ENCODE peak calls at places on chromosomes 13 and 19, in six cellular contexts. R is mucosa of gallbladder; Z is hypothalamus; A is renal cortical epithelial cell; P is activated CD4-positive, alpha-beta T cell treated with anti-CD3 and anti-CD28 coated beads, Interleukin-2, amount 50 U/mL, for 1 hour; K is anterior cingulate cortex. C is an unnamed sample.

GRCh38 chr19:2287585-2287984 is 5.6 kb upstream of the PEAK3 start:
- DNase-seq in Z (no peak), A (no peak), R (no peak), K (no peak), P (no peak), C (no peak)

GRCh38 chr19:24062222-24062621 is 24.8 kb upstream of the ZNF254 start:
- DNase-seq in A (no peak), K (no peak), Z (no peak), P (no peak), R (no peak), C (no peak)

GRCh38 chr19:3210347-3211017 is 14.0 kb upstream of the CELF5 start:
- DNase-seq in R (peak), A (peak), K (no peak), Z (no peak), P (peak), C (no peak)

GRCh38 chr13:21638319-21639282 is 32.3 kb upstream of the FGF9 start:
- DNase-seq in R (peak), K (no peak), Z (no peak), P (peak), A (peak), C (no peak)

GRCh38 chr19:43532571-43532961 is 422 bp upstream of the ZNF575 start:
- DNase-seq in P (no peak), A (no peak), R (no peak), Z (peak), K (peak), C (no peak)

GRCh38 chr19:4861147-4861546 is 6.3 kb downstream of the PLIN3 start:
- DNase-seq in Z (no peak), A (no peak), P (no peak), K (no peak), R (peak), C (no peak)

GRCh38 chr13:109764474-109765292 is 21.7 kb downstream of the IRS2 start:
- DNase-seq in K (peak), R (no peak), P (peak), Z (peak), A (no peak), C (no peak)

GRCh38 chr13:42747399-42747873 is 33.9 kb upstream of the FAM216B start:
- DNase-seq in P (no peak), K (no peak), R (no peak), A (peak), Z (no peak), C (no peak)

GRCh38 chr13:103443604-103444003 is 377.4 kb upstream of the SLC10A2 start:
- DNase-seq in Z (no peak), K (no peak), R (no peak), A (peak), P (no peak), C (no peak)

GRCh38 chr19:39679791-39680168 is 24.1 kb downstream of the LGALS16 start:
- DNase-seq in K (no peak), Z (no peak), R (no peak), A (no peak), P (no peak), C (no peak)

GRCh38 chr19:44812142-44812718 is 3.3 kb downstream of the BCAM start:
- DNase-seq in P (no peak), A (no peak), Z (no peak), K (no peak), R (no peak), C (no peak)

GRCh38 chr19:2694196-2694595 is 8.3 kb downstream of the GNG7 start:
- DNase-seq in R (no peak), K (peak), Z (peak), A (no peak), P (no peak), C (no peak)

GRCh38 chr13:92590503-92590908 is 636.1 kb upstream of the GPC6 start:
- DNase-seq in P (no peak), K (no peak), A (peak), R (no peak), Z (no peak), C (no peak)

GRCh38 chr19:19213822-19214558 is 2.2 kb downstream of the NCAN start:
- DNase-seq in Z (no peak), P (no peak), K (no peak), R (no peak), A (no peak), C (no peak)

GRCh38 chr13:49082653-49083536 is 107.2 kb downstream of the FNDC3A start:
- DNase-seq in A (peak), Z (no peak), P (no peak), K (no peak), R (no peak), C (no peak)

GRCh38 chr19:17985037-17985818 is 18.3 kb downstream of the KCNN1 start:
- DNase-seq in P (no peak), A (no peak), K (no peak), R (no peak), Z (no peak), C (no peak)

GRCh38 chr13:111914241-111915103 is 152.5 kb upstream of the SOX1 start:
- DNase-seq in K (no peak), P (no peak), R (no peak), Z (no peak), A (no peak), C (no peak)

GRCh38 chr19:36136975-36137686 is 2.7 kb upstream of the CAPNS1 start:
- DNase-seq in P (no peak), R (peak), K (no peak), Z (no peak), A (peak), C (no peak)

GRCh38 chr13:71758823-71759222 is 108.2 kb downstream of the DACH1 start:
- DNase-seq in P (no peak), R (no peak), K (no peak), A (peak), Z (no peak), C (no peak)

GRCh38 chr19:53511933-53512374 is 26.0 kb upstream of the ZNF331 start:
- DNase-seq in P (peak), R (peak), Z (no peak), A (peak), K (peak), C (no peak)

GRCh38 chr19:18436651-18437478 is 1.1 kb downstream of the ISYNA1 start:
- DNase-seq in R (peak), P (peak), A (peak), K (no peak), Z (peak), C (no peak)

GRCh38 chr13:76861859-76862258 is 24.3 kb downstream of the KCTD12 start:
- DNase-seq in A (peak), Z (no peak), P (no peak), K (no peak), R (no peak), C (no peak)

GRCh38 chr13:32031815-32032345 is 306 bp downstream of the FRY start:
- DNase-seq in K (no peak), A (no peak), R (no peak), P (no peak), Z (no peak), C (no peak)

GRCh38 chr13:75442736-75443234 is 39.2 kb downstream of the TBC1D4 start:
- DNase-seq in R (no peak), K (no peak), Z (no peak), P (no peak), A (peak), C (no peak)

GRCh38 chr13:45194081-45194939 is 6.5 kb downstream of the KCTD4 start:
- DNase-seq in K (peak), P (no peak), Z (peak), R (peak), A (peak), C (peak)